ENCODE peak calls at places on chromosomes 11 and 22, in four cellular contexts. One of them, this sample, is unnamed. For H3K27me3, the result is how much of the 10 kb centered on the place peaks cover.

GRCh38 chr11:47433991-47434786 is 8.0 kb upstream of the PSMC3 start:
- DNase-seq in HepG2: no peak
- DNase-seq in pancreas: no peak
- DNase-seq in DND-41: no peak
- DNase-seq in this sample: no peak

GRCh38 chr11:71397328-71397860 is 50.8 kb downstream of the DHCR7 start:
- DNase-seq in pancreas: no peak
- DNase-seq in HepG2: no peak
- DNase-seq in DND-41: no peak
- DNase-seq in this sample: no peak

GRCh38 chr22:41919357-41920224 is 4.7 kb upstream of the SHISA8 start:
- DNase-seq in DND-41: no peak
- DNase-seq in pancreas: peak
- DNase-seq in HepG2: no peak
- DNase-seq in this sample: peak

GRCh38 chr11:10858505-10859360 is 880 bp upstream of the ZBED5 start:
- DNase-seq in HepG2: peak
- DNase-seq in DND-41: peak
- DNase-seq in pancreas: peak
- DNase-seq in this sample: peak

GRCh38 chr11:119335655-119336543 is 1.6 kb downstream of the RNF26 start:
- DNase-seq in DND-41: no peak
- DNase-seq in HepG2: no peak
- DNase-seq in pancreas: no peak
- DNase-seq in this sample: no peak

GRCh38 chr11:74417379-74417804 is 19.2 kb upstream of the PGM2L1 start:
- DNase-seq in DND-41: no peak
- DNase-seq in pancreas: no peak
- DNase-seq in HepG2: no peak
- DNase-seq in this sample: no peak

GRCh38 chr11:128552783-128553661 is 34.3 kb downstream of the ETS1 start:
- DNase-seq in DND-41: no peak
- DNase-seq in HepG2: no peak
- DNase-seq in pancreas: no peak
- DNase-seq in this sample: peak

GRCh38 chr22:35952576-35952975 is 76.0 kb downstream of the RBFOX2 start:
- DNase-seq in HepG2: no peak
- DNase-seq in DND-41: no peak
- DNase-seq in pancreas: no peak
- DNase-seq in this sample: no peak

GRCh38 chr11:23021287-23021863 is 161.1 kb upstream of the CCDC179 start:
- DNase-seq in DND-41: peak
- DNase-seq in HepG2: peak
- DNase-seq in pancreas: no peak
- DNase-seq in this sample: no peak

GRCh38 chr11:132035736-132036135 is 665.3 kb downstream of the NTM start:
- DNase-seq in HepG2: no peak
- DNase-seq in pancreas: no peak
- DNase-seq in DND-41: no peak
- DNase-seq in this sample: no peak

GRCh38 chr22:40560551-40560950 is 76.0 kb downstream of the MRTFA start:
- DNase-seq in DND-41: no peak
- DNase-seq in HepG2: no peak
- DNase-seq in pancreas: no peak
- DNase-seq in this sample: no peak

GRCh38 chr22:37377927-37378326 is 49.4 kb downstream of the ELFN2 start:
- DNase-seq in pancreas: no peak
- DNase-seq in DND-41: no peak
- DNase-seq in HepG2: no peak
- DNase-seq in this sample: no peak

GRCh38 chr11:69265210-69265609 is 28.7 kb upstream of the MYEOV start:
- DNase-seq in HepG2: no peak
- DNase-seq in pancreas: no peak
- DNase-seq in DND-41: no peak
- DNase-seq in this sample: no peak

GRCh38 chr11:46159694-46160093 is 38.4 kb upstream of the PHF21A start:
- DNase-seq in HepG2: no peak
- DNase-seq in DND-41: no peak
- DNase-seq in pancreas: no peak
- DNase-seq in this sample: no peak

GRCh38 chr11:23284626-23285025 is 424.4 kb upstream of the CCDC179 start:
- DNase-seq in pancreas: no peak
- DNase-seq in HepG2: no peak
- DNase-seq in DND-41: no peak
- DNase-seq in this sample: no peak

GRCh38 chr11:62399868-62400245 is 19.0 kb upstream of the SCGB1A1 start:
- DNase-seq in HepG2: no peak
- DNase-seq in DND-41: no peak
- DNase-seq in pancreas: no peak
- DNase-seq in this sample: no peak

GRCh38 chr22:24436553-24436952 is 9.2 kb downstream of the ADORA2A start:
- DNase-seq in HepG2: no peak
- DNase-seq in DND-41: no peak
- DNase-seq in pancreas: no peak
- DNase-seq in this sample: no peak

GRCh38 chr11:13223112-13223511 is 54.5 kb upstream of the BMAL1 start:
- DNase-seq in DND-41: no peak
- DNase-seq in pancreas: no peak
- DNase-seq in HepG2: no peak
- DNase-seq in this sample: no peak

GRCh38 chr11:69160296-69161116 is 4.8 kb downstream of the SMIM38 start:
- DNase-seq in HepG2: no peak
- DNase-seq in pancreas: no peak
- DNase-seq in DND-41: no peak
- DNase-seq in this sample: no peak

GRCh38 chr11:114102993-114103896 is 43.7 kb downstream of the ZBTB16 start:
- DNase-seq in pancreas: no peak
- DNase-seq in HepG2: peak
- DNase-seq in DND-41: peak
- DNase-seq in this sample: no peak

GRCh38 chr11:60764879-60765278 is 8.2 kb downstream of the MS4A15 start:
- DNase-seq in DND-41: no peak
- DNase-seq in HepG2: no peak
- DNase-seq in pancreas: no peak
- DNase-seq in this sample: peak

GRCh38 chr22:23841736-23842404 is 3.1 kb upstream of the DERL3 start:
- DNase-seq in pancreas: no peak
- DNase-seq in DND-41: no peak
- DNase-seq in HepG2: no peak
- DNase-seq in this sample: no peak

GRCh38 chr11:123011510-123011909 is 29.9 kb upstream of the BSX start:
- DNase-seq in HepG2: no peak
- DNase-seq in DND-41: no peak
- DNase-seq in pancreas: no peak
- DNase-seq in this sample: no peak

GRCh38 chr11:35654711-35655110 is 7.9 kb upstream of the TRIM44 start:
- DNase-seq in HepG2: no peak
- DNase-seq in pancreas: no peak
- DNase-seq in DND-41: no peak
- DNase-seq in this sample: no peak

GRCh38 chr11:118790357-118791014 is 478 bp downstream of the DDX6 start:
- DNase-seq in DND-41: peak
- DNase-seq in pancreas: peak
- DNase-seq in HepG2: peak
- DNase-seq in this sample: peak

GRCh38 chr11:62116458-62116857 is 7.4 kb upstream of the INCENP start:
- DNase-seq in pancreas: no peak
- DNase-seq in HepG2: no peak
- DNase-seq in DND-41: no peak
- DNase-seq in this sample: no peak

GRCh38 chr11:75969626-75970308 is 154.8 kb downstream of the UVRAG start:
- DNase-seq in HepG2: no peak
- DNase-seq in DND-41: no peak
- DNase-seq in pancreas: no peak
- DNase-seq in this sample: no peak

GRCh38 chr11:79088967-79089366 is 351.9 kb downstream of the TENM4 start:
- DNase-seq in pancreas: no peak
- DNase-seq in HepG2: no peak
- DNase-seq in DND-41: no peak
- DNase-seq in this sample: no peak

GRCh38 chr11:83459802-83460201 is 173.6 kb upstream of the CCDC90B start:
- DNase-seq in HepG2: no peak
- DNase-seq in pancreas: no peak
- DNase-seq in DND-41: no peak
- DNase-seq in this sample: no peak

GRCh38 chr22:35138521-35138920 is 72.6 kb downstream of the ISX start:
- DNase-seq in HepG2: no peak
- DNase-seq in pancreas: no peak
- DNase-seq in DND-41: no peak
- DNase-seq in this sample: no peak

GRCh38 chr11:69253028-69253427 is 40.9 kb upstream of the MYEOV start:
- DNase-seq in HepG2: no peak
- DNase-seq in pancreas: no peak
- DNase-seq in DND-41: no peak
- DNase-seq in this sample: no peak

GRCh38 chr11:76805206-76805913 is 22.2 kb downstream of the TSKU start:
- DNase-seq in HepG2: no peak
- DNase-seq in pancreas: no peak
- DNase-seq in DND-41: peak
- DNase-seq in this sample: no peak

GRCh38 chr22:18997925-18998315 is 61.8 kb upstream of the PRODH start:
- DNase-seq in HepG2: no peak
- DNase-seq in pancreas: no peak
- DNase-seq in DND-41: no peak
- DNase-seq in this sample: no peak

GRCh38 chr22:18997306-18997924 is 61.3 kb upstream of the PRODH start:
- DNase-seq in pancreas: no peak
- DNase-seq in DND-41: no peak
- DNase-seq in HepG2: no peak
- DNase-seq in this sample: no peak

GRCh38 chr22:18999416-18999815 is 63.3 kb upstream of the PRODH start:
- DNase-seq in HepG2: no peak
- DNase-seq in DND-41: no peak
- DNase-seq in pancreas: no peak
- DNase-seq in this sample: no peak

GRCh38 chr22:19001204-19001603 is 65.1 kb upstream of the PRODH start:
- DNase-seq in pancreas: no peak
- DNase-seq in DND-41: no peak
- DNase-seq in HepG2: no peak
- DNase-seq in this sample: no peak

DNA sequence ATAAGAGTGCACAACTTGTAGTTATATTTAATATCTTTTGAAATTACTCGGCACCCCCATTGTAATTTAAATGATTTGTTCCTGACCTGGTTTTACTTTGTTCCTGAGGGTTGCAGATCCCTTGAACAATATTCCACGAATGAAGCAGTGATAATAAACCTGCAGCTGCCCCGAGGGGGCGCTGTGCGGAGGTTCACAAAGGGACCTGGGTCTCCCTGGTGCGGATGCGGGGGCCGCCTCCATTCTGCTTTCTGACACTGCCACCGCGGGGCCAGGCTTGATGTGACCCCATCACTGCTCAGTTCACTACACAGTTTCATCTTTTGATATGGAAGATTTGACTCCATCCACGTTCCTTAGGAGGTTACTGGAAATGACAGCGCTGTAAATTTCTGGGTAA is 62.9 kb upstream of the PRODH start:
- DNase-seq in pancreas: no peak
- DNase-seq in HepG2: no peak
- DNase-seq in DND-41: no peak
- DNase-seq in this sample: no peak
- TF ChIP-seq CTCF in pancreas: no peak
- TF ChIP-seq CTCF in HepG2: peak
- TF ChIP-seq CTCF in DND-41: peak
- TF ChIP-seq CTCF in this sample: peak

GRCh38 chr11:73229321-73230275 is 11.5 kb downstream of the P2RY2 start:
- DNase-seq in pancreas: no peak
- DNase-seq in HepG2: no peak
- DNase-seq in DND-41: no peak
- DNase-seq in this sample: no peak

GRCh38 chr11:73226297-73227006 is 8.4 kb downstream of the P2RY2 start:
- DNase-seq in DND-41: no peak
- DNase-seq in HepG2: no peak
- DNase-seq in pancreas: no peak
- DNase-seq in this sample: no peak

GRCh38 chr11:73228268-73229134 is 10.4 kb downstream of the P2RY2 start:
- DNase-seq in DND-41: no peak
- DNase-seq in pancreas: no peak
- DNase-seq in HepG2: no peak
- DNase-seq in this sample: no peak

GRCh38 chr11:73225851-73226250 is 7.8 kb downstream of the P2RY2 start:
- DNase-seq in pancreas: no peak
- DNase-seq in HepG2: no peak
- DNase-seq in DND-41: no peak
- DNase-seq in this sample: no peak

DNA sequence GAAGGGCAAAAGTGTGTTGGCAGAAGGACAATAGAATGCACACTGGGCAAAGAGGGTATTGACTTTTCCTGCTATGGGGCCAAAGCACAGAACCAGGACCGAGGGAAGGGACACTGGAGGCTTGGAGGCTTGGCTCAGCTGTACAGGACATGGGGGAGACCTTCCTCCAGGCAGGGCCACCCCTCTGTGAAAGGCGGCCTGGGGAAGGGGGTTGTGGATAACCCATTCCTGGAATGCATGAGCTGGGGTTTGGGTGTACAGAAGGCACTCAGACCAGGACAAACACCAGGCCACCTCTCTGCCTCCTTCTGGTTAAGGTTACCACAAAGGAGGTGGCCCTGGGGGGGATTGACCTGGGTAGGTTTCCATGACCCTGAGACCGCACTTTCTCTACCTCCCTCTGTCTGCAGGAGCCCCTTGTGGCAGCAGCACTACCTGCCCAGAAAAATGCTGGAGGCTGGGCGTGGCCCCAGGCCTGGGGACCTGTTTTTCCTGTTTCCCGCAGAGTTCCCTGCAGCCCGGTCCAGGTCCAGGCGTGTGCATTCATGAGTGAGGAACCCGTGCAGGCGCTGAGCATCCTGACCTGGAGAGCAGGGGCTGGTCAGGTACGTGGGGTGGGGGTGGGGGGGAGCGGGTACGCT is 9.6 kb downstream of the P2RY2 start:
- DNase-seq in DND-41: no peak
- DNase-seq in pancreas: peak
- DNase-seq in HepG2: no peak
- DNase-seq in this sample: no peak
- H3K4me3 ChIP-seq in DND-41: no peak
- H3K4me3 ChIP-seq in pancreas: no peak
- H3K4me3 ChIP-seq in HepG2: no peak
- H3K4me3 ChIP-seq in this sample: no peak

GRCh38 chr22:43198936-43199335 is 12.0 kb upstream of the TTLL12 start:
- DNase-seq in pancreas: no peak
- DNase-seq in DND-41: no peak
- DNase-seq in HepG2: no peak
- DNase-seq in this sample: no peak
- H3K27me3 ChIP-seq in pancreas: under half
- H3K27me3 ChIP-seq in DND-41: under half
- H3K27me3 ChIP-seq in HepG2: under half
- H3K27me3 ChIP-seq in this sample: under half

DNA sequence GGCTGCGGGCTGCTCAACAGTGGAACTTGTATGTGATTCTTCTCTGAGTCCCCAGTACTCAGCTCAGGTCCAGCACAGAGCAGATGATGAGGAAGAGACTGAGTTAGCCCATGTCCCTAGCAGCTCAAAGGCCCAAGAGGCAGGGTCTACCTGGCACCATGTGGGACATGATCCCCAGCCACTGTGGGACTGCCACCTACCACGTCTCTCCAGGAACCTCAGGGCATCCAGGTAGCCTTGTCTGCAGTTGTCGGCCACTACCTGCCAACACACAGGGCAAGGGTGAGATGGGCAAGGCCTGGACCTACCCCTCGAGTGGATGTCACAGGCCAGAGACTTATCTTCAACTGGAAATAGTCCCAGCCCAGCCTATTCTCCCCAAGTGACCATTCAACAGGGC is 4.4 kb downstream of the PNPLA5 start:
- DNase-seq in HepG2: no peak
- DNase-seq in DND-41: no peak
- DNase-seq in pancreas: no peak
- DNase-seq in this sample: no peak
- TF ChIP-seq CTCF in HepG2: no peak
- TF ChIP-seq CTCF in DND-41: no peak
- TF ChIP-seq CTCF in pancreas: no peak
- TF ChIP-seq CTCF in this sample: no peak